ENCODE peak calls at places on chromosomes 2 and 18, in nine cellular contexts. One of them, this sample, is unnamed.

GRCh38 chr2:240647503-240648154 is 22.3 kb downstream of the GPR35 start:
- DNase-seq in GM20000: no peak
- DNase-seq in Caco-2: no peak
- DNase-seq in omental fat pad: no peak
- DNase-seq in dorsolateral prefrontal cortex: no peak
- DNase-seq in retinal pigment epithelial cell: no peak
- DNase-seq in AG10803: no peak
- DNase-seq in AG04450: no peak
- DNase-seq in astrocyte: no peak
- DNase-seq in this sample: no peak

GRCh38 chr18:45044787-45045186 is 364.1 kb downstream of the SETBP1 start:
- DNase-seq in GM20000: no peak
- DNase-seq in Caco-2: no peak
- DNase-seq in omental fat pad: no peak
- DNase-seq in dorsolateral prefrontal cortex: no peak
- DNase-seq in retinal pigment epithelial cell: no peak
- DNase-seq in AG10803: no peak
- DNase-seq in AG04450: no peak
- DNase-seq in astrocyte: no peak
- DNase-seq in this sample: no peak

GRCh38 chr18:76256897-76257500 is 238.0 kb downstream of the ZNF516 start:
- DNase-seq in GM20000: no peak
- DNase-seq in Caco-2: no peak
- DNase-seq in omental fat pad: no peak
- DNase-seq in dorsolateral prefrontal cortex: peak
- DNase-seq in retinal pigment epithelial cell: peak
- DNase-seq in AG10803: peak
- DNase-seq in AG04450: peak
- DNase-seq in astrocyte: peak
- DNase-seq in this sample: no peak

GRCh38 chr2:146621656-146622055 is 1223.2 kb upstream of the ACVR2A start:
- DNase-seq in GM20000: no peak
- DNase-seq in Caco-2: no peak
- DNase-seq in omental fat pad: no peak
- DNase-seq in dorsolateral prefrontal cortex: no peak
- DNase-seq in retinal pigment epithelial cell: no peak
- DNase-seq in AG10803: no peak
- DNase-seq in AG04450: no peak
- DNase-seq in astrocyte: peak
- DNase-seq in this sample: no peak

GRCh38 chr2:234422895-234423505 is 73.9 kb downstream of the ARL4C start:
- DNase-seq in GM20000: no peak
- DNase-seq in Caco-2: no peak
- DNase-seq in omental fat pad: no peak
- DNase-seq in dorsolateral prefrontal cortex: no peak
- DNase-seq in retinal pigment epithelial cell: no peak
- DNase-seq in AG10803: no peak
- DNase-seq in AG04450: no peak
- DNase-seq in astrocyte: no peak
- DNase-seq in this sample: no peak

GRCh38 chr2:142992843-142993242 is 115.4 kb downstream of the KYNU start:
- DNase-seq in GM20000: no peak
- DNase-seq in Caco-2: no peak
- DNase-seq in omental fat pad: no peak
- DNase-seq in dorsolateral prefrontal cortex: no peak
- DNase-seq in retinal pigment epithelial cell: no peak
- DNase-seq in AG10803: no peak
- DNase-seq in AG04450: no peak
- DNase-seq in astrocyte: peak
- DNase-seq in this sample: no peak

GRCh38 chr18:21997207-21998143 is 171.9 kb upstream of the GATA6 start:
- DNase-seq in GM20000: peak
- DNase-seq in Caco-2: peak
- DNase-seq in omental fat pad: no peak
- DNase-seq in dorsolateral prefrontal cortex: no peak
- DNase-seq in retinal pigment epithelial cell: peak
- DNase-seq in AG10803: peak
- DNase-seq in AG04450: no peak
- DNase-seq in astrocyte: peak
- DNase-seq in this sample: peak

GRCh38 chr18:58140366-58141325 is 96.6 kb downstream of the NEDD4L start:
- DNase-seq in GM20000: no peak
- DNase-seq in Caco-2: no peak
- DNase-seq in omental fat pad: no peak
- DNase-seq in dorsolateral prefrontal cortex: no peak
- DNase-seq in retinal pigment epithelial cell: no peak
- DNase-seq in AG10803: no peak
- DNase-seq in AG04450: no peak
- DNase-seq in astrocyte: no peak
- DNase-seq in this sample: no peak

GRCh38 chr2:63596487-63596886 is 7.7 kb downstream of the MDH1 start:
- DNase-seq in GM20000: no peak
- DNase-seq in Caco-2: no peak
- DNase-seq in omental fat pad: no peak
- DNase-seq in dorsolateral prefrontal cortex: no peak
- DNase-seq in retinal pigment epithelial cell: no peak
- DNase-seq in AG10803: no peak
- DNase-seq in AG04450: no peak
- DNase-seq in astrocyte: no peak
- DNase-seq in this sample: no peak

GRCh38 chr2:71282493-71282892 is 49.1 kb upstream of the ZNF638 start:
- DNase-seq in GM20000: no peak
- DNase-seq in Caco-2: peak
- DNase-seq in omental fat pad: no peak
- DNase-seq in dorsolateral prefrontal cortex: no peak
- DNase-seq in retinal pigment epithelial cell: no peak
- DNase-seq in AG10803: no peak
- DNase-seq in AG04450: no peak
- DNase-seq in astrocyte: no peak
- DNase-seq in this sample: no peak

GRCh38 chr18:10230072-10230471 is 224.4 kb upstream of the APCDD1 start:
- DNase-seq in GM20000: no peak
- DNase-seq in Caco-2: no peak
- DNase-seq in omental fat pad: no peak
- DNase-seq in dorsolateral prefrontal cortex: no peak
- DNase-seq in retinal pigment epithelial cell: no peak
- DNase-seq in AG10803: peak
- DNase-seq in AG04450: peak
- DNase-seq in astrocyte: peak
- DNase-seq in this sample: no peak
- TF ChIP-seq CTCF in GM20000: no peak
- TF ChIP-seq CTCF in Caco-2: no peak
- TF ChIP-seq CTCF in omental fat pad: no peak
- TF ChIP-seq CTCF in dorsolateral prefrontal cortex: no peak
- TF ChIP-seq CTCF in retinal pigment epithelial cell: peak
- TF ChIP-seq CTCF in AG10803: peak
- TF ChIP-seq CTCF in AG04450: no peak
- TF ChIP-seq CTCF in astrocyte: peak
- TF ChIP-seq CTCF in this sample: no peak

GRCh38 chr2:215736653-215737290 is 276.6 kb downstream of the MREG start:
- DNase-seq in GM20000: no peak
- DNase-seq in Caco-2: peak
- DNase-seq in omental fat pad: no peak
- DNase-seq in dorsolateral prefrontal cortex: no peak
- DNase-seq in retinal pigment epithelial cell: no peak
- DNase-seq in AG10803: peak
- DNase-seq in AG04450: no peak
- DNase-seq in astrocyte: peak
- DNase-seq in this sample: no peak
- TF ChIP-seq CTCF in GM20000: no peak
- TF ChIP-seq CTCF in Caco-2: peak
- TF ChIP-seq CTCF in omental fat pad: no peak
- TF ChIP-seq CTCF in dorsolateral prefrontal cortex: no peak
- TF ChIP-seq CTCF in retinal pigment epithelial cell: peak
- TF ChIP-seq CTCF in AG10803: peak
- TF ChIP-seq CTCF in AG04450: peak
- TF ChIP-seq CTCF in astrocyte: peak
- TF ChIP-seq CTCF in this sample: no peak

GRCh38 chr2:170166735-170167134 is 11.2 kb upstream of the MYO3B start:
- DNase-seq in GM20000: no peak
- DNase-seq in Caco-2: no peak
- DNase-seq in omental fat pad: no peak
- DNase-seq in dorsolateral prefrontal cortex: no peak
- DNase-seq in retinal pigment epithelial cell: no peak
- DNase-seq in AG10803: no peak
- DNase-seq in AG04450: no peak
- DNase-seq in astrocyte: no peak
- DNase-seq in this sample: no peak
- TF ChIP-seq CTCF in GM20000: no peak
- TF ChIP-seq CTCF in Caco-2: no peak
- TF ChIP-seq CTCF in omental fat pad: no peak
- TF ChIP-seq CTCF in dorsolateral prefrontal cortex: no peak
- TF ChIP-seq CTCF in retinal pigment epithelial cell: no peak
- TF ChIP-seq CTCF in AG10803: no peak
- TF ChIP-seq CTCF in AG04450: no peak
- TF ChIP-seq CTCF in astrocyte: no peak
- TF ChIP-seq CTCF in this sample: no peak

GRCh38 chr2:152500336-152500735 is 165.4 kb downstream of the FMNL2 start:
- DNase-seq in GM20000: no peak
- DNase-seq in Caco-2: no peak
- DNase-seq in omental fat pad: no peak
- DNase-seq in dorsolateral prefrontal cortex: no peak
- DNase-seq in retinal pigment epithelial cell: no peak
- DNase-seq in AG10803: no peak
- DNase-seq in AG04450: no peak
- DNase-seq in astrocyte: no peak
- DNase-seq in this sample: no peak
- TF ChIP-seq CTCF in GM20000: no peak
- TF ChIP-seq CTCF in Caco-2: no peak
- TF ChIP-seq CTCF in omental fat pad: no peak
- TF ChIP-seq CTCF in dorsolateral prefrontal cortex: no peak
- TF ChIP-seq CTCF in retinal pigment epithelial cell: no peak
- TF ChIP-seq CTCF in AG10803: no peak
- TF ChIP-seq CTCF in AG04450: no peak
- TF ChIP-seq CTCF in astrocyte: no peak
- TF ChIP-seq CTCF in this sample: no peak

DNA sequence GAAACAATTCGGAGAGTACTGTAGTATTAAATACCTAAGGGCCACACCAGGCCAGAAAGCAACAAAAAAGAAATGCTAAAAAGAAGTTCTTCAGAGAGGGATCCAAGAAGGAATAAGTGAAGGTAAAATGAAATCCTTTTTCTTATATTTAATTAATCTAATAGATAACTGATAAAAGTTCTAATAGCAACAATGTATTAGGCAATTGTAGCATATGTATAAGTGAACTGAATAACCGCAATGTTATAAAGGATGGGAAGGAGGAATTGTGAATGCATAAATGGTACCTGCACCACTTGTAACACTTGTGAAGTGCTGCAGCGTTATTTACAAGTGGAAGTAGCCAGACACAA is 21.8 kb downstream of the TMSB10 start:
- DNase-seq in GM20000: no peak
- DNase-seq in Caco-2: no peak
- DNase-seq in omental fat pad: no peak
- DNase-seq in dorsolateral prefrontal cortex: no peak
- DNase-seq in retinal pigment epithelial cell: no peak
- DNase-seq in AG10803: no peak
- DNase-seq in AG04450: no peak
- DNase-seq in astrocyte: no peak
- DNase-seq in this sample: no peak
- TF ChIP-seq CTCF in GM20000: peak
- TF ChIP-seq CTCF in Caco-2: no peak
- TF ChIP-seq CTCF in omental fat pad: no peak
- TF ChIP-seq CTCF in dorsolateral prefrontal cortex: no peak
- TF ChIP-seq CTCF in retinal pigment epithelial cell: no peak
- TF ChIP-seq CTCF in AG10803: no peak
- TF ChIP-seq CTCF in AG04450: no peak
- TF ChIP-seq CTCF in astrocyte: no peak
- TF ChIP-seq CTCF in this sample: no peak

This sample was measured in GM06990.